ENCODE peak calls at places on chromosomes 1 and 21, in six cellular contexts. One of them, this sample, is unnamed.

GRCh38 chr1:225655509-225656258 is 2.8 kb upstream of the ENAH start:
- DNase-seq in right lobe of liver: peak; percentile 67
- DNase-seq in cardiac fibroblast: peak; percentile 98
- DNase-seq in H9: no peak
- DNase-seq in uterus: peak; percentile 80
- DNase-seq in PC-9: peak; percentile 56
- DNase-seq in this sample: peak; percentile 60

GRCh38 chr1:228993106-228993505 is 257.8 kb downstream of the RHOU start:
- DNase-seq in H9: no peak
- DNase-seq in PC-9: no peak
- DNase-seq in cardiac fibroblast: no peak
- DNase-seq in right lobe of liver: no peak
- DNase-seq in uterus: no peak
- DNase-seq in this sample: no peak

GRCh38 chr1:65813956-65814355 is 21.3 kb downstream of the PDE4B start:
- DNase-seq in right lobe of liver: no peak
- DNase-seq in uterus: no peak
- DNase-seq in H9: no peak
- DNase-seq in cardiac fibroblast: peak; percentile 19
- DNase-seq in PC-9: no peak
- DNase-seq in this sample: no peak

GRCh38 chr1:109640285-109640865 is 15.5 kb upstream of the GSTM4 start:
- DNase-seq in PC-9: peak; percentile 79
- DNase-seq in uterus: peak; percentile 85
- DNase-seq in right lobe of liver: peak; percentile 87
- DNase-seq in cardiac fibroblast: peak; percentile 80
- DNase-seq in H9: peak; percentile 88
- DNase-seq in this sample: peak; percentile 88

GRCh38 chr1:209756608-209757445 is 974 bp downstream of the TRAF3IP3 start:
- DNase-seq in H9: no peak
- DNase-seq in cardiac fibroblast: no peak
- DNase-seq in right lobe of liver: no peak
- DNase-seq in uterus: no peak
- DNase-seq in PC-9: no peak
- DNase-seq in this sample: no peak

GRCh38 chr1:68805097-68805641 is 308.3 kb upstream of the DEPDC1 start:
- DNase-seq in right lobe of liver: no peak
- DNase-seq in H9: no peak
- DNase-seq in cardiac fibroblast: no peak
- DNase-seq in uterus: no peak
- DNase-seq in PC-9: no peak
- DNase-seq in this sample: no peak

GRCh38 chr1:43322506-43322905 is 15.1 kb upstream of the MPL start:
- DNase-seq in PC-9: no peak
- DNase-seq in uterus: no peak
- DNase-seq in right lobe of liver: peak; percentile 24
- DNase-seq in cardiac fibroblast: no peak
- DNase-seq in H9: no peak
- DNase-seq in this sample: no peak

GRCh38 chr1:216722841-216723240 is 388 bp downstream of the ESRRG start:
- DNase-seq in right lobe of liver: no peak
- DNase-seq in uterus: no peak
- DNase-seq in PC-9: no peak
- DNase-seq in H9: no peak
- DNase-seq in cardiac fibroblast: no peak
- DNase-seq in this sample: no peak

GRCh38 chr1:84253891-84254290 is 47.6 kb upstream of the SAMD13 start:
- DNase-seq in H9: no peak
- DNase-seq in cardiac fibroblast: peak; percentile 94
- DNase-seq in PC-9: peak; percentile 67
- DNase-seq in uterus: no peak
- DNase-seq in right lobe of liver: no peak
- DNase-seq in this sample: peak; percentile 74

GRCh38 chr1:193348126-193349045 is 162.0 kb upstream of the B3GALT2 start:
- DNase-seq in PC-9: no peak
- DNase-seq in cardiac fibroblast: no peak
- DNase-seq in H9: no peak
- DNase-seq in uterus: no peak
- DNase-seq in right lobe of liver: no peak
- DNase-seq in this sample: no peak

GRCh38 chr1:91827094-91828006 is 58.6 kb downstream of the TGFBR3 start:
- DNase-seq in uterus: no peak
- DNase-seq in PC-9: no peak
- DNase-seq in cardiac fibroblast: no peak
- DNase-seq in right lobe of liver: peak; percentile 56
- DNase-seq in H9: no peak
- DNase-seq in this sample: no peak

GRCh38 chr1:111720977-111721670 is 18.1 kb downstream of the INKA2 start:
- DNase-seq in right lobe of liver: no peak
- DNase-seq in uterus: no peak
- DNase-seq in H9: peak; percentile 47
- DNase-seq in cardiac fibroblast: peak; percentile 42
- DNase-seq in PC-9: no peak
- DNase-seq in this sample: no peak

GRCh38 chr1:223730471-223730870 is 18.1 kb downstream of the CAPN2 start:
- DNase-seq in H9: no peak
- DNase-seq in cardiac fibroblast: no peak
- DNase-seq in uterus: no peak
- DNase-seq in PC-9: no peak
- DNase-seq in right lobe of liver: no peak
- DNase-seq in this sample: no peak

GRCh38 chr1:32592953-32593352 is 53.7 kb downstream of the ZBTB8A start:
- DNase-seq in uterus: no peak
- DNase-seq in cardiac fibroblast: peak; percentile 18
- DNase-seq in right lobe of liver: no peak
- DNase-seq in PC-9: no peak
- DNase-seq in H9: no peak
- DNase-seq in this sample: no peak

GRCh38 chr1:203381151-203381751 is 30.3 kb upstream of the FMOD start:
- DNase-seq in H9: no peak
- DNase-seq in cardiac fibroblast: no peak
- DNase-seq in uterus: no peak
- DNase-seq in PC-9: no peak
- DNase-seq in right lobe of liver: no peak
- DNase-seq in this sample: no peak

GRCh38 chr21:46094401-46095105 is 3.4 kb upstream of the COL6A2 start:
- DNase-seq in cardiac fibroblast: no peak
- DNase-seq in PC-9: no peak
- DNase-seq in right lobe of liver: no peak
- DNase-seq in H9: no peak
- DNase-seq in uterus: no peak
- DNase-seq in this sample: no peak

GRCh38 chr1:52892424-52892823 is 29.1 kb downstream of the ECHDC2 start:
- DNase-seq in uterus: no peak
- DNase-seq in cardiac fibroblast: no peak
- DNase-seq in right lobe of liver: no peak
- DNase-seq in PC-9: no peak
- DNase-seq in H9: no peak
- DNase-seq in this sample: no peak

GRCh38 chr1:160707171-160708109 is 4.2 kb downstream of the CD48 start:
- DNase-seq in uterus: no peak
- DNase-seq in PC-9: no peak
- DNase-seq in right lobe of liver: no peak
- DNase-seq in H9: no peak
- DNase-seq in cardiac fibroblast: no peak
- DNase-seq in this sample: no peak

GRCh38 chr1:178486100-178487069 is 10.4 kb downstream of the CLEC20A start:
- DNase-seq in right lobe of liver: no peak
- DNase-seq in uterus: no peak
- DNase-seq in cardiac fibroblast: no peak
- DNase-seq in H9: no peak
- DNase-seq in PC-9: no peak
- DNase-seq in this sample: no peak

GRCh38 chr21:42162831-42163510 is 56.0 kb upstream of the ABCG1 start:
- DNase-seq in cardiac fibroblast: peak; percentile 25
- DNase-seq in PC-9: no peak
- DNase-seq in right lobe of liver: no peak
- DNase-seq in H9: no peak
- DNase-seq in uterus: no peak
- DNase-seq in this sample: no peak

GRCh38 chr1:119822406-119822805 is 11.1 kb upstream of the REG4 start:
- DNase-seq in H9: no peak
- DNase-seq in right lobe of liver: no peak
- DNase-seq in uterus: no peak
- DNase-seq in PC-9: no peak
- DNase-seq in cardiac fibroblast: no peak
- DNase-seq in this sample: no peak

GRCh38 chr1:119829636-119830035 is 18.4 kb upstream of the REG4 start:
- DNase-seq in right lobe of liver: no peak
- DNase-seq in uterus: no peak
- DNase-seq in PC-9: no peak
- DNase-seq in H9: no peak
- DNase-seq in cardiac fibroblast: no peak
- DNase-seq in this sample: no peak

GRCh38 chr1:119831027-119831426 is 19.8 kb upstream of the REG4 start:
- DNase-seq in H9: no peak
- DNase-seq in PC-9: no peak
- DNase-seq in uterus: no peak
- DNase-seq in right lobe of liver: no peak
- DNase-seq in cardiac fibroblast: no peak
- DNase-seq in this sample: no peak

GRCh38 chr1:119828266-119828665 is 17.0 kb upstream of the REG4 start:
- DNase-seq in H9: no peak
- DNase-seq in right lobe of liver: no peak
- DNase-seq in uterus: no peak
- DNase-seq in PC-9: no peak
- DNase-seq in cardiac fibroblast: no peak
- DNase-seq in this sample: no peak

DNA sequence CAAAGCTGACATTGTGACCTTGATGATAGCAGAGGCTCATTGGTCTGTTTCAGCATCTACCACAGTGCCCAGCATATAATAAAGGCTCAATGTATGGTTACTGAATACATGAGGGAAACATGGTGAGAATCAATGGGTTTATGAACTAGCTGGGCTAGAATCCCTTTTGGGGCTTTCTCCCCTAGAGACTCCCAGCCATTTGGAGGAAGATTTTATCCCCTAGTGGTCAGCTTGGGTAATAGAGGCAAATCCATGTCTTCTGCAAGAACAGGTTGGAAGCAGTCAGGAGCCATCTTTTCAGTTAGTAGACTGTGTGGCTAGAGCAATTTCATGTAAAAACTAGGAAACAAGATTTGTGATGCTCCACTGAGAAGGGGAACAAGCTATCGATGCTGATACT is 15.8 kb upstream of the REG4 start:
- DNase-seq in PC-9: no peak
- DNase-seq in cardiac fibroblast: peak; percentile 10
- DNase-seq in right lobe of liver: no peak
- DNase-seq in H9: no peak
- DNase-seq in uterus: no peak
- DNase-seq in this sample: no peak
- TF ChIP-seq CTCF in PC-9: peak; percentile 57
- TF ChIP-seq CTCF in cardiac fibroblast: peak; percentile 48
- TF ChIP-seq CTCF in right lobe of liver: peak; percentile 33
- TF ChIP-seq CTCF in H9: peak; percentile 73
- TF ChIP-seq CTCF in uterus: no peak
- TF ChIP-seq CTCF in this sample: no peak

GRCh38 chr21:38712076-38712475 is 93.7 kb upstream of the ETS2 start:
- DNase-seq in cardiac fibroblast: peak; percentile 62
- DNase-seq in right lobe of liver: no peak
- DNase-seq in PC-9: no peak
- DNase-seq in uterus: no peak
- DNase-seq in H9: peak; percentile 78
- DNase-seq in this sample: peak; percentile 57
- TF ChIP-seq CTCF in cardiac fibroblast: peak; percentile 63
- TF ChIP-seq CTCF in right lobe of liver: peak; percentile 49
- TF ChIP-seq CTCF in PC-9: no peak
- TF ChIP-seq CTCF in uterus: peak; percentile 35
- TF ChIP-seq CTCF in H9: peak; percentile 71
- TF ChIP-seq CTCF in this sample: peak; percentile 25

DNA sequence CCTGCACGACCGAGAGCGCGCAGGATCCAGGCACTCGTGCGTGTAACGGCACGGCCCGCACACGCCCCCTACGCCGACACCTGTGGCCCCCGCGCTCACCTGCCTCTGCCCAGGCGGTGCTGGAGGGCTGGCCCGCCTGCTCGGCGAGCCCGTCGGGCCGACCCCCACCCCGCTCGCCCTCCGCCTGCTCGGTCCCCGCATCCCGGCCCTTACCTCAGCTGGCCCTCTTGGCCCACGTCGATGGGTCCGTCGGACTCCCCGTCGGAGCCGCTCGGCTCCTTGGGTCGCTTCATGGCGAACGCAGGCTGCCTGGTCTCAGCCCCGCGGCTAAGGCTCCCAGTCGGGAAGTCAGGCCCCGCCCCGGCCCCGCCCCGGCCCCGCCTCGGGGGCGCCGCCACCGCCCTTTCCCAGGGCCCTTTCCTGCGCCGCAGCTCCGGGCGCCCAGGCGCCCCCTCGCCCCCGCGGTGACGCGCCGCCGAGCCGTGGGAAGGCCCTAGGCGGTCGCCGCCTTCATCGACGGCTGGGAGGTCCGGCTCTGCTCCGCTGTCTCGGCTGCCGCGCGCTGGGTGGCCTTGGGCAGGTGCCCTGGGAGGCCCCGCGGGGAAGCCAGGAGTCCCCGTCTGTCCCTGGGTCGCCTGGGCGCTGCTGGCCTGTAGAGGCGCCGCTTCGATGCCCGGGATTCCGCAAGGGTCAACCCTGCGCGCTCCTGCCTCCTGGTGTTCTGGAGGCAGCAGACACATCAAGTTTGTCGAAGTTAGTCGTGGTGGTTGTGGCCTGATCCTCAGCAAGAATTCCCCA is at the start of gene HEYL:
- DNase-seq in H9: peak; percentile 92
- DNase-seq in PC-9: peak; percentile 56
- DNase-seq in uterus: peak; percentile 73
- DNase-seq in cardiac fibroblast: peak; percentile 60
- DNase-seq in right lobe of liver: peak; percentile 57
- DNase-seq in this sample: peak; percentile 48
- TF ChIP-seq CTCF in H9: peak; percentile 68
- TF ChIP-seq CTCF in PC-9: no peak
- TF ChIP-seq CTCF in uterus: peak; percentile 44
- TF ChIP-seq CTCF in cardiac fibroblast: peak; percentile 60
- TF ChIP-seq CTCF in right lobe of liver: peak; percentile 20
- TF ChIP-seq CTCF in this sample: peak; percentile 38

DNA sequence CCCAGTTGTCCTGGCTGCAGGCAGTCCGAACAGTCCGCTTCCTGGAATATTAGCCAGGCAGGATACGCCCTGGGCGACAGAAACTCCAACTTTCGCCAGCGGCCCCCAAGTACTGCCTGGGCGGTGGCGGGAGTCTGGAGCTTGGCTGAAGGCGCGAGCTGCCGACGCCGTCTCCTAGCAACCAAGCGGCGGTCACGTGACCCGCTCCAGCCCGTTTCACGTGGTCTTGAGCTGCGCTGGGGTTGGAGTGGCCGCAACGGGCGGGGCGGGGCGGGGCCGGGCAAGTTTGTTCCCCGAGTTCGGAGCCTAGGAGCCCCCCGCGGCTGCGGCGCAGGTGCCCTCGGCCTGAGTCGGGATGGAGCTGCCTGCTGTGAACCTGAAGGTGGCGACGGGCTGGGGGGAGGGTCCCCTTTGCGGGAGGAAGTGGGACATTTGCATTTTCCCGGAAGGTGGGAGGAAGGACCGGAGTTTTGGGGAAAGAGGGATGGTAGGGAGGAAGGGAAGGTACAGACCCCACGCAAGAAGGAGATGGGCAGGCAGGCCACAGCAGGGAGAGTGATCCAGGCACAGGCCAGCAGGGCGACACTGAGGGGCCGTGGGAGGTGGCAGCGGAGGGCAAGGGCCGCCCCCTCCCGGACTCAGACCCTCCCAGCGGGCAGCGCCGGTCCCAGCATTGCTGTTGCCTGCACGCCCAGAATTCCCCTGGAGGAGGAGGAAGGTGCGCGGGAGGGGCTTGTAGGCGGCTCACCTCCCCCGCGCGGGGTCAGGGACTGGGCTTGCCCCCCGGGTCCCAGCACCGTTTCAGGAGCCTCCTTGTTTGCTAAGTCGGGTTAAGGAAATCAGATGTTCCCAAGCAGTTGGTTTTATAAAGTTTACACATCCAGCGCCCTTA is at the start of gene AGTRAP:
- DNase-seq in cardiac fibroblast: peak; percentile 95
- DNase-seq in right lobe of liver: peak; percentile 97
- DNase-seq in PC-9: peak; percentile 91
- DNase-seq in uterus: peak; percentile 96
- DNase-seq in H9: peak; percentile 97
- DNase-seq in this sample: peak; percentile 95
- TF ChIP-seq CTCF in cardiac fibroblast: no peak
- TF ChIP-seq CTCF in right lobe of liver: no peak
- TF ChIP-seq CTCF in PC-9: no peak
- TF ChIP-seq CTCF in uterus: no peak
- TF ChIP-seq CTCF in H9: no peak
- TF ChIP-seq CTCF in this sample: no peak